ENCODE peak calls at places on chromosomes 16 and 17, in four cellular contexts. Z, W, K and V are unnamed samples.

GRCh38 chr17:28041068-28041843 is 1.2 kb upstream of the NLK start:
- DNase-seq in W (peak; percentile 99), Z (peak; percentile 100), K (peak; percentile 100), V (peak; percentile 100)

GRCh38 chr16:23274968-23275367 is 27.1 kb upstream of the SCNN1B start:
- DNase-seq in Z (no peak), K (no peak), W (no peak), V (no peak)

GRCh38 chr17:40529991-40530390 is 28.6 kb upstream of the TNS4 start:
- DNase-seq in Z (no peak), K (no peak), W (no peak), V (no peak)

GRCh38 chr17:57033296-57033695 is 51.8 kb upstream of the AKAP1 start:
- DNase-seq in K (no peak), W (no peak), Z (peak; percentile 61), V (no peak)

GRCh38 chr17:74519951-74520553 is 11.2 kb downstream of the CD300LB start:
- DNase-seq in K (no peak), W (no peak), Z (peak; percentile 28), V (no peak)

GRCh38 chr16:50196736-50197135 is 43.6 kb downstream of the TENT4B start:
- DNase-seq in W (peak; percentile 41), K (no peak), Z (no peak), V (no peak)

GRCh38 chr17:69188796-69189195 is 39.8 kb downstream of the ABCA10 start:
- DNase-seq in W (no peak), Z (no peak), K (no peak), V (no peak)

GRCh38 chr17:7677388-7678067 is 9.8 kb downstream of the TP53 start:
- DNase-seq in K (no peak), Z (no peak), W (no peak), V (no peak)

GRCh38 chr17:62744259-62744658 is 63.9 kb downstream of the MARCHF10 start:
- DNase-seq in Z (no peak), K (no peak), W (no peak), V (no peak)

GRCh38 chr16:84825896-84826557 is 6.2 kb downstream of the CRISPLD2 start:
- DNase-seq in Z (no peak), K (no peak), W (peak; percentile 75), V (no peak)
- H3K4me1 ChIP-seq in Z (peaks cover 68% of the 10 kb centered on the region), K (no peaks in the 10 kb centered on the region), W (peaks cover 44% of the 10 kb centered on the region), V (peaks cover 30% of the 10 kb centered on the region)

GRCh38 chr16:29809031-29809747 is 2.8 kb upstream of the PRRT2 start:
- DNase-seq in K (peak; percentile 40), W (no peak), Z (no peak), V (peak; percentile 65)

GRCh38 chr16:29808219-29808900 is 2.0 kb downstream of the MAZ start:
- DNase-seq in K (peak; percentile 37), Z (peak; percentile 29), W (no peak), V (peak; percentile 67)

GRCh38 chr16:29806641-29807425 is 504 bp downstream of the MAZ start:
- DNase-seq in Z (peak; percentile 66), K (peak; percentile 71), W (no peak), V (peak; percentile 86)

GRCh38 chr16:29806096-29806579 is at the start of gene MAZ:
- DNase-seq in W (peak; percentile 91), Z (no peak), K (peak; percentile 96), V (no peak)

GRCh38 chr16:29807426-29808218 is 1.3 kb downstream of the MAZ start:
- DNase-seq in W (peak; percentile 91), Z (peak; percentile 95), K (peak; percentile 76), V (peak; percentile 94)
- H3K4me1 ChIP-seq in W (peaks cover 20% of the 10 kb centered on the region), Z (peaks cover 64% of the 10 kb centered on the region), K (no peaks in the 10 kb centered on the region), V (peaks cover 50% of the 10 kb centered on the region)

GRCh38 chr16:72371307-72372081 is 199.5 kb upstream of the PMFBP1 start:
- DNase-seq in Z (no peak), K (no peak), W (peak; percentile 25), V (no peak)

GRCh38 chr16:72367841-72368240 is 195.9 kb upstream of the PMFBP1 start:
- DNase-seq in K (no peak), Z (no peak), W (no peak), V (no peak)

GRCh38 chr16:72372646-72373045 is 200.7 kb upstream of the PMFBP1 start:
- DNase-seq in K (no peak), W (no peak), Z (no peak), V (no peak)

GRCh38 chr16:72372082-72372615 is 200.2 kb upstream of the PMFBP1 start:
- DNase-seq in K (no peak), Z (no peak), W (no peak), V (no peak)

DNA sequence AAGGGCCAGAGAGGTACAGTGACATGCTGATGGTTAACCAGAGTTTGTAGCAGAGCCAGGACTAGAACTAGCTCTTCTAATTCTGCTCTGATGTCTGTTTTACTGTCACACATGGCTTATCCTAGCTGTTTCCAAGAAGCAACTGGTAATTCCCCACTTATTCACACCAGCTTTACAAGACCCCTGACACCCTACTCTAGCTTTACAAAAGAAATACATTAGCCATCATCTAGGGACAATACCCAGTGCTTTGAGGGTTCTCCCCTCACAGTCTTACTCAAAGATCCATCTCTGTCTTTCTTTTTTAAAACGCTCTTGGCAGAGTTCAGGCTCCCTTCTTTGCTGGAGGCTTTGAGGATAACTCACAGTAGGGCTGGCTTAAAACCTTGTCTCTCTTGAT is 197.3 kb upstream of the PMFBP1 start:
- DNase-seq in Z (no peak), W (no peak), K (no peak), V (no peak)
- H3K4me1 ChIP-seq in Z (no peaks in the 10 kb centered on the region), W (no peaks in the 10 kb centered on the region), K (no peaks in the 10 kb centered on the region), V (no peaks in the 10 kb centered on the region)

DNA sequence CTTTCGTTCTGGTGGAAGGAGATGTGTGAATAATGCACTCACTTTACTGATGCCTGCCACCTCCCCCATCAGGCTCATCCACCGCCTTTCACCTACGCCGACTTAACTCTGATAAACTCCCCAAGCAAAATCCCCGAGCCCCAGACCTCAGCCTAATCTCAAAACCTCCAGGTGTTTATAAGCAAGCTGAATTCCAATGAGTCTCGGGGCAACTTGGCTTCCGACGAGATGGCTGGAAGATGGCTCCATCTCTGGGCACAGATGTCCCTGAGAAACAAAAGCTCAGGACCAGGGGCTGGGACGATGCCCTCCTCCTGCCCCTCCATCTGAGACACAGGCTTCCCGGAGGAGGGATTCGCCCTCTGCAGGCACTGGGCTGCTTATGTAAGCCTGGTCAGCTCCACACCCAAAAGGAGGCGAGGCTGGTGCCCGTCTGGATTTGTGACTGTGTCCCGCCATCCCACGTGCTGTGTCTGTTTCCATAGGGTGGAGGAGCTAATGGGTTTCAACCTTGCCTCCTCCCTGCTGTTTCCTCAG is 386.4 kb upstream of the TNRC6C start:
- DNase-seq in Z (no peak), K (no peak), W (no peak), V (peak; percentile 33)
- H3K4me1 ChIP-seq in Z (peaks cover 17% of the 10 kb centered on the region), K (no peaks in the 10 kb centered on the region), W (no peaks in the 10 kb centered on the region), V (peaks cover 5% of the 10 kb centered on the region)

DNA sequence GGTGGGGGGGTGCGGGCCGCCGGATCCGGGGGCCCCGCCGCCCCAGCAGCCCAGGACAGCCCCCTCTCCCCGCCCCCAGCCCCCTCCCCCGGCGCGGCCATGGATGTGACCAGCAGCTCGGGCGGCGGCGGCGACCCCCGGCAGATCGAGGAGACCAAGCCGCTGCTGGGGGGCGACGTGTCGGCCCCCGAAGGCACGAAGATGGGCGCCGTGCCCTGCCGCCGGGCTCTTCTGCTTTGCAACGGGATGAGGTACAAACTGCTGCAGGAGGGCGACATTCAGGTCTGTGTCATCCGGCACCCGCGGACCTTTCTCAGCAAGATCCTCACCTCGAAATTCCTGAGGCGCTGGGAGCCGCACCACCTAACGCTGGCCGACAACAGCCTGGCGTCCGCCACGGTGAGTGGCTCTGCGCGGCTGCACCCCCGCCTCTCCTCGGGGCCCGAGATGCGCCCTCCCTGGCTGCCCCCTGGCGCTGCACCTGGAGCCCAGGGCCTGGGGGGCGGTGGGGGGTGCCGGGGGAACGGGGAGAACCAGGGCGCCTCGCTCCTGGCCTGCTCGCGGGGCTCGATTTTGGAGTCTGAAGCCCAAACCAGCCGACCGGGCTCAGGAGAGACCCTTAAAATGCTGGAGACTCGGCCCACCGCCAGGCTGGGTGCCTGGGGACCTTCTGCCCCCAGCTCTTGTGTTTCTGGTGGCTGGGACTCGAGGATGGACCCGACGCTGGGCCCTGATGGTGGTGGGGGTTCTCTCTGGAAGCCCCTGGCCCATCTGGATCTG is 725 bp downstream of the CMIP start:
- DNase-seq in Z (no peak), W (peak; percentile 19), K (peak; percentile 55), V (peak; percentile 84)
- H3K4me1 ChIP-seq in Z (peaks cover 53% of the 10 kb centered on the region), W (peaks cover 7% of the 10 kb centered on the region), K (peaks cover 12% of the 10 kb centered on the region), V (peaks cover 28% of the 10 kb centered on the region)

GRCh38 chr17:55288356-55289105 is 23.8 kb downstream of the HLF start:
- DNase-seq in W (no peak), Z (no peak), K (no peak), V (no peak)
- H3K4me1 ChIP-seq in W (peaks cover 5% of the 10 kb centered on the region), Z (peaks cover 32% of the 10 kb centered on the region), K (peaks cover 22% of the 10 kb centered on the region), V (peaks cover 44% of the 10 kb centered on the region)

GRCh38 chr17:30405161-30405560 is 26.4 kb downstream of the CPD start:
- DNase-seq in W (no peak), Z (no peak), K (no peak), V (no peak)
- H3K4me1 ChIP-seq in W (no peaks in the 10 kb centered on the region), Z (peaks cover 11% of the 10 kb centered on the region), K (peaks cover 4% of the 10 kb centered on the region), V (no peaks in the 10 kb centered on the region)

GRCh38 chr17:36932383-36933173 is 4.7 kb upstream of the LHX1 start:
- DNase-seq in K (no peak), Z (no peak), W (no peak), V (peak; percentile 55)

GRCh38 chr17:36933174-36934143 is 3.8 kb upstream of the LHX1 start:
- DNase-seq in Z (no peak), W (no peak), K (no peak), V (peak; percentile 56)

GRCh38 chr17:36931697-36932382 is 5.4 kb upstream of the LHX1 start:
- DNase-seq in K (no peak), W (no peak), Z (no peak), V (peak; percentile 46)

GRCh38 chr17:36930501-36930900 is 6.8 kb upstream of the LHX1 start:
- DNase-seq in Z (no peak), K (no peak), W (no peak), V (no peak)

DNA sequence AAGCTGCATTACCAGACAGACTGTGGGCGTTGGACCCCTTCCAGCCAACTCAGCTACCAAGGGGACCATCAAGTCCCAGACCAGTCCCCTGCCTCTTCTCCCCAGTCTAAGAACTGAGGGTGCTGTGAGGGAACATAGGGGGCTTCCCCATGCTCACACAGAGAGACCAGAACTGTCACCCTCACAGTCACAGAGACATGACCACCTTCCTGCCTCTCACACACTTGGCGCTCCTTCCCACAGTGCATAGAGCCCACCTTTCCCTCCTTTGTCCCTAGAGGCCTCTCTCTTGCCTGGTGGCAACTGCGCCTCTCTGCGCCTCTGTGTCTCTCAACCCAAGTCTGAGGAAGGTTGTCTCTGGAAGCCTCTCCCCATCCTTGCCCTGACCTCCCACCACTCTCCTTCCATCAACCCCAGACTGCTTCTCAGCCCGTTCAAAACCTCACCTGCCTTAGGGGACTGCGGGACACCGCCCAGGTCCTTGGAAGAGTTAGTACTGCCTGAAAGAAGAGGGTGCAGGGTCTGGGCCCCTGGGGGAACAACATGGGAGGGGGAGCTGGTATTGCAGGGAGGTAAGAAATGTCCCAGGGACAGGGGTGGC is 6.1 kb upstream of the LHX1 start:
- DNase-seq in Z (no peak), W (no peak), K (no peak), V (no peak)
- H3K4me1 ChIP-seq in Z (peaks cover 55% of the 10 kb centered on the region), W (peaks cover 2% of the 10 kb centered on the region), K (peaks cover 10% of the 10 kb centered on the region), V (peaks cover 38% of the 10 kb centered on the region)